ENCODE peak calls at places on chromosomes 6 and 20, in nine cellular contexts. G is neural progenitor cell, O is K562, Y is HCT116, L is IMR-90, H is neuronal stem cell, F is GM23248, S is MM.1S, N is PC-9. B is an unnamed sample.

GRCh38 chr20:4702562-4703280 is 19.0 kb upstream of the PRND start:
- DNase-seq in Y (no peak), O (no peak), S (no peak), G (no peak), N (no peak), L (no peak), H (no peak), F (peak; percentile 8), B (no peak)

GRCh38 chr20:2350606-2351005 is 30.1 kb upstream of the TGM6 start:
- DNase-seq in Y (no peak), N (no peak), G (no peak), O (no peak), S (no peak), F (no peak), L (no peak), H (no peak), B (no peak)

GRCh38 chr20:8757146-8757545 is 311.7 kb upstream of the PLCB4 start:
- DNase-seq in S (peak; percentile 81), N (no peak), G (no peak), L (peak; percentile 85), H (no peak), O (no peak), F (peak; percentile 90), Y (no peak), B (no peak)

GRCh38 chr20:4625687-4626086 is 96.0 kb upstream of the PRND start:
- DNase-seq in N (no peak), H (no peak), F (no peak), Y (no peak), S (no peak), L (no peak), O (no peak), G (no peak), B (no peak)

GRCh38 chr20:36199293-36200257 is 36.7 kb upstream of the AAR2 start:
- DNase-seq in S (peak; percentile 66), Y (peak; percentile 45), H (peak; percentile 80), L (peak; percentile 75), O (peak; percentile 82), N (peak; percentile 79), G (peak; percentile 84), F (peak; percentile 71), B (peak; percentile 75)

GRCh38 chr6:154447929-154448328 is 62.6 kb downstream of the CNKSR3 start:
- DNase-seq in N (no peak), L (peak; percentile 55), G (no peak), Y (no peak), H (no peak), F (peak; percentile 13), O (no peak), S (no peak), B (no peak)

GRCh38 chr20:3679749-3680700 is 1.8 kb downstream of the ADAM33 start:
- DNase-seq in H (no peak), L (peak; percentile 48), O (no peak), N (no peak), F (peak; percentile 91), G (peak; percentile 27), Y (no peak), S (no peak), B (no peak)

GRCh38 chr20:8305449-8305978 is 173.4 kb downstream of the PLCB1 start:
- DNase-seq in H (peak; percentile 53), L (peak; percentile 33), S (peak; percentile 92), G (peak; percentile 75), Y (peak; percentile 67), F (peak; percentile 50), N (peak; percentile 10), O (peak; percentile 24), B (peak; percentile 87)

GRCh38 chr20:63587781-63588591 is 13.9 kb upstream of the HELZ2 start:
- DNase-seq in S (no peak), H (no peak), Y (no peak), G (no peak), N (no peak), O (no peak), F (no peak), L (no peak), B (no peak)

GRCh38 chr20:25058797-25059486 is 1.0 kb upstream of the ACSS1 start:
- DNase-seq in S (no peak), L (peak; percentile 3), G (peak; percentile 40), F (peak; percentile 30), O (no peak), N (no peak), H (no peak), Y (no peak), B (no peak)

GRCh38 chr20:63518946-63519764 is 1.4 kb upstream of the PPDPF start:
- DNase-seq in N (no peak), H (no peak), S (no peak), F (no peak), L (no peak), G (no peak), O (no peak), Y (no peak), B (no peak)

GRCh38 chr20:49199729-49200293 is 11.7 kb upstream of the STAU1 start:
- DNase-seq in Y (no peak), N (no peak), H (no peak), G (no peak), S (no peak), F (no peak), O (no peak), L (no peak), B (no peak)

GRCh38 chr6:40674170-40674569 is 87.0 kb upstream of the LRFN2 start:
- DNase-seq in L (no peak), Y (no peak), S (no peak), N (no peak), O (no peak), G (no peak), F (no peak), H (no peak), B (no peak)

GRCh38 chr20:20207291-20207690 is 155.0 kb downstream of the CFAP61 start:
- DNase-seq in G (peak; percentile 67), Y (no peak), H (no peak), F (no peak), O (no peak), L (no peak), S (peak; percentile 43), N (no peak), B (peak; percentile 21)

DNA sequence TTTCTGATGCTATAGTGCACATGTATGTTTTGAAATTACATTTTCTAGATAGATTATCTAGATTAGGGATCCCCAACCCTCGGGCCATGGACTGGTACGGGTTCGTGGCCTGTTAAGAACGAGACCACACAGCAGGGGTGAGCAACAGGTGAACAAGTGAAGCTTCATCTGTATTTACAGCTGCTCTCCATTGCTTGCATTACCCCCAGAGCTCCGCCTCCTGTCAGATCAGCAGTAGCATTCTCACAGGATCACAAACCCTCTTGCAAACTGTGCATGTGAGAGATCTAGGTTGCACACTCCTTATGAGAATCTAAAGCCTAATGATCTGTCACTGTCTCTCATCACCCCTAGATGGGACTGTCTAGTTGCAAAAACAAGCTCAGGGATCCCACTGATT is 10.4 kb downstream of the CEP57L1 start:
- DNase-seq in O (no peak), S (no peak), F (no peak), G (no peak), L (no peak), H (no peak), Y (no peak), N (no peak), B (no peak)
- H3K4me2 ChIP-seq in O (no peak overlapping the region), S (no peak overlapping the region), F (no peak overlapping the region), G (no peak overlapping the region), L (no peak overlapping the region), H (no peak overlapping the region), Y (no peak overlapping the region), N (no peak overlapping the region), B (no peak overlapping the region)

GRCh38 chr6:16707101-16707783 is 54.0 kb downstream of the ATXN1 start:
- DNase-seq in L (no peak), H (no peak), O (no peak), S (peak; percentile 10), N (no peak), Y (no peak), F (no peak), G (no peak), B (no peak)

GRCh38 chr6:16713597-16713996 is 47.7 kb downstream of the ATXN1 start:
- DNase-seq in Y (no peak), H (no peak), L (no peak), F (no peak), N (no peak), G (no peak), S (no peak), O (no peak), B (no peak)

GRCh38 chr6:16712250-16712930 is 48.9 kb downstream of the ATXN1 start:
- DNase-seq in F (no peak), H (no peak), O (no peak), S (no peak), G (no peak), Y (no peak), L (no peak), N (no peak), B (no peak)

GRCh38 chr6:16712931-16713484 is 48.3 kb downstream of the ATXN1 start:
- DNase-seq in Y (peak; percentile 91), S (no peak), H (no peak), G (no peak), L (peak; percentile 95), N (peak; percentile 45), F (peak; percentile 95), O (peak; percentile 13), B (peak; percentile 59)

GRCh38 chr6:16711551-16712249 is 49.6 kb downstream of the ATXN1 start:
- DNase-seq in L (no peak), N (peak; percentile 80), Y (peak; percentile 82), H (no peak), S (no peak), G (no peak), F (peak; percentile 27), O (no peak), B (peak; percentile 43)
- H3K4me2 ChIP-seq in L (no peak overlapping the region), N (peak overlapping the region; percentile 71), Y (peak overlapping the region; percentile 70), H (no peak overlapping the region), S (no peak overlapping the region), G (no peak overlapping the region), F (peak overlapping the region; percentile 85), O (no peak overlapping the region), B (no peak overlapping the region)

DNA sequence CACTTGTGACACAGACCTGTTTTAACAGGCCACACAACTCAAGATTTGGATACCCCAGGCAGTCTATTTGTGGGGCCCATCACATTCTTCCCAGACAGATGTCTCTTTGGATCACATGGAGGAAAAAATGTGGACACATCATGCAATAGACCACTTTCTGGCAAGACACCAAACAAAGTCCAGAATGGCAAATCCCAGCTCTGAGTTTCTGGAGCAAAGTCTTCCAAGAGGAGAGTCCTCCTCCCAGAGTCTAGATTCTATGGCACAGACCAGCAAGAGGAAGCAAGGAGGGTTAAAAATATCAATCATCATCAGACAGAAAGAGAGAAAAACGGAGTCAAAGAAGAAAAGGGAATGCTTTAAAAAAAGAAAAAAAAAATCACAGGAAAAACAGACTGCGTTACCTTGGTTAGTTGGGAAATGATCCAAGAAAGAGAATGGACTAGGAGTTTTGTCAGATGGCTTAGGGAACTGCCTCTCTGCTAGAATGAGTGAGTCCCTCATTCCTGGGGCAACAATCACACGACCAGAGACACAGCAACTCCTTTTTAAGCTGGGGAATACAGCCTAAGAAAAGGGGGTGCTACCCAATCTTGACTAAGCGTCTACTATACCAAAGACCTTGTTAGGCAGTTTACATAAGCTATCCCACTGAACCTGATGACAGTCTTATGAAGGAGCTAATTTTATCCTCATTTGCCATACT is 247.7 kb downstream of the BTBD9 start:
- DNase-seq in G (no peak), N (no peak), L (peak; percentile 37), O (no peak), S (no peak), Y (no peak), H (no peak), F (peak; percentile 17), B (no peak)
- H3K4me2 ChIP-seq in G (peak overlapping the region; percentile 61), N (no peak overlapping the region), L (no peak overlapping the region), O (no peak overlapping the region), S (no peak overlapping the region), Y (peak overlapping the region; percentile 32), H (no peak overlapping the region), F (no peak overlapping the region), B (no peak overlapping the region)

GRCh38 chr6:5998741-5999687 is 7.7 kb downstream of the NRN1 start:
- DNase-seq in F (peak; percentile 80), N (no peak), S (no peak), O (no peak), H (no peak), L (no peak), G (peak; percentile 75), Y (no peak), B (no peak)
- H3K4me2 ChIP-seq in F (peak overlapping the region; percentile 93), N (no peak overlapping the region), S (no peak overlapping the region), O (no peak overlapping the region), H (peak overlapping the region; percentile 72), L (peak overlapping the region; percentile 22), G (peak overlapping the region; percentile 80), Y (no peak overlapping the region), B (peak overlapping the region; percentile 18)

B was measured in trophoblast cell.